ENCODE peak calls at places on chromosomes 5 and 9, in eight cellular contexts. A, Z, T, K, U, G, M and J are unnamed samples.

GRCh38 chr9:38621434-38622082 is 1.2 kb upstream of the ANKRD18A start:
- DNase-seq in T (peak), U (no peak), K (peak), M (peak), A (no peak), G (peak), Z (no peak), J (no peak)

GRCh38 chr5:172430354-172430753 is 24.0 kb downstream of the SH3PXD2B start:
- DNase-seq in M (no peak), K (no peak), U (no peak), G (no peak), T (no peak), A (no peak), Z (no peak), J (no peak)

GRCh38 chr5:81606150-81606549 is 144.7 kb downstream of the SSBP2 start:
- DNase-seq in K (no peak), A (no peak), G (peak), M (no peak), T (no peak), U (no peak), Z (peak), J (no peak)

GRCh38 chr9:121736964-121737462 is 85.6 kb downstream of the DAB2IP start:
- DNase-seq in G (peak), A (no peak), T (no peak), U (no peak), M (no peak), K (no peak), Z (peak), J (no peak)

GRCh38 chr5:75037106-75037505 is 15.3 kb downstream of the GCNT4 start:
- DNase-seq in G (peak), K (no peak), A (no peak), T (no peak), U (no peak), Z (peak), M (peak), J (peak)

GRCh38 chr5:135163964-135164363 is 129.9 kb upstream of the PITX1 start:
- DNase-seq in G (no peak), K (no peak), A (no peak), T (no peak), M (no peak), Z (no peak), U (no peak), J (no peak)

GRCh38 chr5:32059779-32060178 is 114.3 kb downstream of the GOLPH3 start:
- DNase-seq in Z (no peak), T (no peak), M (peak), U (no peak), A (no peak), G (no peak), K (no peak), J (no peak)

GRCh38 chr5:90056911-90057705 is 352.4 kb downstream of the CETN3 start:
- DNase-seq in G (peak), U (no peak), Z (peak), K (peak), A (no peak), M (peak), T (no peak), J (no peak)

GRCh38 chr9:14104501-14104900 is 209.4 kb downstream of the NFIB start:
- DNase-seq in Z (no peak), G (no peak), M (no peak), U (no peak), A (no peak), T (no peak), K (no peak), J (no peak)

GRCh38 chr9:86980802-86981201 is 33.5 kb upstream of the GAS1 start:
- DNase-seq in G (no peak), U (no peak), T (no peak), Z (no peak), A (no peak), M (no peak), K (no peak), J (no peak)

GRCh38 chr9:75788006-75788634 is 102.4 kb upstream of the PCSK5 start:
- DNase-seq in Z (no peak), T (no peak), M (peak), A (no peak), G (no peak), U (no peak), K (no peak), J (no peak)

GRCh38 chr9:114558027-114558675 is 29.4 kb upstream of the ATP6V1G1 start:
- DNase-seq in G (peak), K (no peak), M (no peak), T (no peak), U (no peak), Z (peak), A (no peak), J (no peak)

GRCh38 chr5:172334196-172334595 is 50.6 kb upstream of the UBTD2 start:
- DNase-seq in A (no peak), Z (peak), U (no peak), M (no peak), K (no peak), G (peak), T (no peak), J (no peak)

GRCh38 chr9:134737842-134738580 is 96.4 kb downstream of the COL5A1 start:
- DNase-seq in Z (no peak), K (peak), T (no peak), A (no peak), M (no peak), G (no peak), U (no peak), J (no peak)

GRCh38 chr9:99024959-99025358 is 80.0 kb upstream of the TGFBR1 start:
- DNase-seq in U (no peak), G (no peak), A (no peak), Z (no peak), K (no peak), T (no peak), M (peak), J (no peak)

GRCh38 chr9:2729003-2729402 is 11.7 kb downstream of the KCNV2 start:
- DNase-seq in U (no peak), G (no peak), Z (no peak), T (no peak), K (no peak), A (no peak), M (peak), J (peak)

GRCh38 chr9:126144617-126145456 is 181.8 kb upstream of the MVB12B start:
- DNase-seq in A (no peak), U (no peak), G (no peak), Z (no peak), M (no peak), T (no peak), K (no peak), J (no peak)

GRCh38 chr5:1926071-1926440 is 43.3 kb upstream of the IRX4 start:
- DNase-seq in K (no peak), A (no peak), G (peak), U (no peak), T (no peak), M (no peak), Z (no peak), J (no peak)

GRCh38 chr9:92954078-92954861 is 6.9 kb downstream of the FGD3 start:
- DNase-seq in T (peak), Z (no peak), K (no peak), G (no peak), A (peak), M (peak), U (peak), J (peak)

GRCh38 chr5:167361841-167362240 is 929.6 kb upstream of the WWC1 start:
- DNase-seq in T (no peak), A (no peak), M (peak), K (no peak), Z (no peak), U (no peak), G (no peak), J (no peak)

GRCh38 chr9:75467141-75467540 is 378.8 kb downstream of the OSTF1 start:
- DNase-seq in G (no peak), M (no peak), A (no peak), K (no peak), T (no peak), U (no peak), Z (no peak), J (no peak)

GRCh38 chr9:108142504-108143201 is 653.1 kb upstream of the KLF4 start:
- DNase-seq in A (no peak), G (peak), M (peak), K (no peak), Z (peak), T (no peak), U (no peak), J (peak)

GRCh38 chr5:149030392-149030791 is 32.5 kb downstream of the SH3TC2 start:
- DNase-seq in A (no peak), Z (no peak), M (peak), G (no peak), U (no peak), T (no peak), K (no peak), J (peak)

GRCh38 chr9:132351404-132352050 is 3.3 kb downstream of the SETX start:
- DNase-seq in M (no peak), T (no peak), K (no peak), A (no peak), U (no peak), G (peak), Z (no peak), J (no peak)

GRCh38 chr9:35798658-35799366 is 7.4 kb downstream of the NPR2 start:
- DNase-seq in M (peak), A (no peak), K (no peak), G (peak), Z (peak), T (no peak), U (no peak), J (peak)

GRCh38 chr9:131274674-131275331 is 1.5 kb downstream of the FAM78A start:
- DNase-seq in A (no peak), U (no peak), G (no peak), T (no peak), K (peak), Z (no peak), M (no peak), J (no peak)

GRCh38 chr5:31500256-31500655 is 31.6 kb downstream of the DROSHA start:
- DNase-seq in K (no peak), U (no peak), M (no peak), A (no peak), G (no peak), Z (no peak), T (no peak), J (no peak)

GRCh38 chr9:69657269-69657668 is 14.9 kb downstream of the APBA1 start:
- DNase-seq in A (no peak), Z (no peak), K (no peak), U (no peak), G (no peak), M (no peak), T (no peak), J (no peak)

GRCh38 chr5:120657083-120657482 is 193.0 kb downstream of the PRR16 start:
- DNase-seq in Z (no peak), K (no peak), U (no peak), M (peak), T (no peak), G (no peak), A (no peak), J (no peak)

GRCh38 chr9:134461436-134461982 is 135.3 kb downstream of the RXRA start:
- DNase-seq in Z (no peak), U (no peak), T (no peak), M (no peak), G (no peak), K (peak), A (no peak), J (no peak)

GRCh38 chr9:33041459-33042188 is 16.6 kb downstream of the DNAJA1 start:
- DNase-seq in T (no peak), A (no peak), Z (no peak), U (no peak), K (no peak), G (no peak), M (no peak), J (no peak)

GRCh38 chr5:116343961-116344360 is 230.7 kb downstream of the SEMA6A start:
- DNase-seq in G (peak), Z (peak), M (no peak), T (no peak), A (no peak), U (no peak), K (no peak), J (no peak)

GRCh38 chr5:102450313-102450990 is 48.3 kb downstream of the SLCO6A1 start:
- DNase-seq in A (no peak), G (peak), T (no peak), K (peak), Z (peak), U (no peak), M (no peak), J (no peak)

GRCh38 chr5:139458580-139459407 is 3.7 kb downstream of the ECSCR start:
- DNase-seq in T (no peak), M (peak), G (peak), A (peak), U (no peak), Z (peak), K (peak), J (peak)

GRCh38 chr5:1555808-1556681 is 32.3 kb upstream of the LPCAT1 start:
- DNase-seq in A (no peak), U (no peak), G (no peak), K (no peak), M (no peak), Z (no peak), T (no peak), J (no peak)

GRCh38 chr9:114025196-114025753 is 52.8 kb downstream of the AMBP start:
- DNase-seq in Z (peak), T (no peak), K (no peak), M (peak), A (no peak), G (peak), U (no peak), J (no peak)